ENCODE peak calls at places on chromosomes 2 and 18, in six cellular contexts. One of them, this sample, is unnamed.

GRCh38 chr18:47669815-47670214 is 260.6 kb downstream of the SMAD2 start:
- DNase-seq in Calu3: no peak
- DNase-seq in T follicular helper cell: no peak
- DNase-seq in naive B cell: no peak
- DNase-seq in CD4-positive, alpha-beta T cell: no peak
- DNase-seq in NCI-H1105: no peak
- DNase-seq in this sample: no peak

GRCh38 chr2:182542501-182543258 is 115.8 kb upstream of the PDE1A start:
- DNase-seq in Calu3: no peak
- DNase-seq in T follicular helper cell: no peak
- DNase-seq in naive B cell: no peak
- DNase-seq in CD4-positive, alpha-beta T cell: no peak
- DNase-seq in NCI-H1105: no peak
- DNase-seq in this sample: no peak

GRCh38 chr2:20674974-20675679 is 8.2 kb downstream of the GDF7 start:
- DNase-seq in Calu3: no peak
- DNase-seq in T follicular helper cell: no peak
- DNase-seq in naive B cell: no peak
- DNase-seq in CD4-positive, alpha-beta T cell: no peak
- DNase-seq in NCI-H1105: no peak
- DNase-seq in this sample: no peak

GRCh38 chr2:179726461-179727180 is 134.8 kb downstream of the ZNF385B start:
- DNase-seq in Calu3: no peak
- DNase-seq in T follicular helper cell: no peak
- DNase-seq in naive B cell: no peak
- DNase-seq in CD4-positive, alpha-beta T cell: no peak
- DNase-seq in NCI-H1105: no peak
- DNase-seq in this sample: no peak

GRCh38 chr2:196500686-196501431 is 138.7 kb upstream of the CCDC150 start:
- DNase-seq in Calu3: no peak
- DNase-seq in T follicular helper cell: no peak
- DNase-seq in naive B cell: no peak
- DNase-seq in CD4-positive, alpha-beta T cell: no peak
- DNase-seq in NCI-H1105: no peak
- DNase-seq in this sample: no peak

GRCh38 chr2:10378189-10378588 is 69.9 kb downstream of the ODC1 start:
- DNase-seq in Calu3: no peak
- DNase-seq in T follicular helper cell: peak; percentile 20
- DNase-seq in naive B cell: peak; percentile 84
- DNase-seq in CD4-positive, alpha-beta T cell: peak; percentile 42
- DNase-seq in NCI-H1105: no peak
- DNase-seq in this sample: no peak

GRCh38 chr18:41972067-41973000 is 17.3 kb downstream of the PIK3C3 start:
- DNase-seq in Calu3: no peak
- DNase-seq in T follicular helper cell: no peak
- DNase-seq in naive B cell: no peak
- DNase-seq in CD4-positive, alpha-beta T cell: no peak
- DNase-seq in NCI-H1105: no peak
- DNase-seq in this sample: no peak

GRCh38 chr2:54977149-54977548 is 73.1 kb downstream of the RTN4 start:
- DNase-seq in Calu3: no peak
- DNase-seq in T follicular helper cell: no peak
- DNase-seq in naive B cell: no peak
- DNase-seq in CD4-positive, alpha-beta T cell: no peak
- DNase-seq in NCI-H1105: no peak
- DNase-seq in this sample: no peak

GRCh38 chr2:235642446-235643107 is 148.7 kb downstream of the AGAP1 start:
- DNase-seq in Calu3: no peak
- DNase-seq in T follicular helper cell: no peak
- DNase-seq in naive B cell: no peak
- DNase-seq in CD4-positive, alpha-beta T cell: no peak
- DNase-seq in NCI-H1105: no peak
- DNase-seq in this sample: no peak

GRCh38 chr2:198042189-198042588 is 237.8 kb downstream of the PLCL1 start:
- DNase-seq in Calu3: no peak
- DNase-seq in T follicular helper cell: no peak
- DNase-seq in naive B cell: no peak
- DNase-seq in CD4-positive, alpha-beta T cell: no peak
- DNase-seq in NCI-H1105: no peak
- DNase-seq in this sample: no peak

GRCh38 chr18:42578781-42579180 is 536.7 kb downstream of the RIT2 start:
- DNase-seq in Calu3: no peak
- DNase-seq in T follicular helper cell: no peak
- DNase-seq in naive B cell: no peak
- DNase-seq in CD4-positive, alpha-beta T cell: no peak
- DNase-seq in NCI-H1105: no peak
- DNase-seq in this sample: no peak

This sample was measured in occipital lobe.